ENCODE peak calls at places on chromosomes 13 and 19, in six cellular contexts. One of them, this sample, is unnamed.

GRCh38 chr13:26558912-26559485 is 1.5 kb downstream of the WASF3 start:
- DNase-seq in naive thymus-derived CD8-positive, alpha-beta T cell: no peak
- DNase-seq in endodermal cell: no peak
- DNase-seq in CD4-positive, alpha-beta T cell: no peak
- DNase-seq in iris pigment epithelial cell: no peak
- DNase-seq in foreskin fibroblast: no peak
- DNase-seq in this sample: no peak

GRCh38 chr19:2081873-2082810 is 14.0 kb downstream of the MOB3A start:
- DNase-seq in endodermal cell: no peak
- DNase-seq in naive thymus-derived CD8-positive, alpha-beta T cell: no peak
- DNase-seq in foreskin fibroblast: no peak
- DNase-seq in iris pigment epithelial cell: no peak
- DNase-seq in CD4-positive, alpha-beta T cell: no peak
- DNase-seq in this sample: no peak

GRCh38 chr13:39350461-39350881 is 252.5 kb downstream of the LHFPL6 start:
- DNase-seq in endodermal cell: no peak
- DNase-seq in foreskin fibroblast: no peak
- DNase-seq in iris pigment epithelial cell: no peak
- DNase-seq in naive thymus-derived CD8-positive, alpha-beta T cell: no peak
- DNase-seq in CD4-positive, alpha-beta T cell: no peak
- DNase-seq in this sample: peak

GRCh38 chr13:95343944-95344343 is 42.7 kb upstream of the ABCC4 start:
- DNase-seq in foreskin fibroblast: no peak
- DNase-seq in iris pigment epithelial cell: peak
- DNase-seq in endodermal cell: no peak
- DNase-seq in CD4-positive, alpha-beta T cell: no peak
- DNase-seq in naive thymus-derived CD8-positive, alpha-beta T cell: no peak
- DNase-seq in this sample: no peak

GRCh38 chr13:65940720-65941119 is 1289.4 kb downstream of the PCDH9 start:
- DNase-seq in CD4-positive, alpha-beta T cell: no peak
- DNase-seq in foreskin fibroblast: no peak
- DNase-seq in iris pigment epithelial cell: no peak
- DNase-seq in naive thymus-derived CD8-positive, alpha-beta T cell: no peak
- DNase-seq in endodermal cell: no peak
- DNase-seq in this sample: no peak

GRCh38 chr19:10292789-10293636 is 3.3 kb downstream of the ICAM5 start:
- DNase-seq in endodermal cell: no peak
- DNase-seq in CD4-positive, alpha-beta T cell: no peak
- DNase-seq in foreskin fibroblast: no peak
- DNase-seq in naive thymus-derived CD8-positive, alpha-beta T cell: no peak
- DNase-seq in iris pigment epithelial cell: no peak
- DNase-seq in this sample: no peak

GRCh38 chr19:2195361-2195760 is 31.6 kb downstream of the DOT1L start:
- DNase-seq in endodermal cell: no peak
- DNase-seq in iris pigment epithelial cell: no peak
- DNase-seq in naive thymus-derived CD8-positive, alpha-beta T cell: no peak
- DNase-seq in foreskin fibroblast: no peak
- DNase-seq in CD4-positive, alpha-beta T cell: no peak
- DNase-seq in this sample: no peak

GRCh38 chr13:53254495-53254894 is 225.9 kb downstream of the OLFM4 start:
- DNase-seq in CD4-positive, alpha-beta T cell: no peak
- DNase-seq in iris pigment epithelial cell: no peak
- DNase-seq in foreskin fibroblast: no peak
- DNase-seq in endodermal cell: peak
- DNase-seq in naive thymus-derived CD8-positive, alpha-beta T cell: no peak
- DNase-seq in this sample: no peak

GRCh38 chr13:22451345-22451744 is 729.4 kb upstream of the SGCG start:
- DNase-seq in iris pigment epithelial cell: no peak
- DNase-seq in foreskin fibroblast: no peak
- DNase-seq in CD4-positive, alpha-beta T cell: no peak
- DNase-seq in naive thymus-derived CD8-positive, alpha-beta T cell: no peak
- DNase-seq in endodermal cell: no peak
- DNase-seq in this sample: no peak

GRCh38 chr19:53357821-53358581 is 7.5 kb upstream of the ZNF525 start:
- DNase-seq in foreskin fibroblast: no peak
- DNase-seq in endodermal cell: no peak
- DNase-seq in iris pigment epithelial cell: no peak
- DNase-seq in CD4-positive, alpha-beta T cell: no peak
- DNase-seq in naive thymus-derived CD8-positive, alpha-beta T cell: no peak
- DNase-seq in this sample: no peak

GRCh38 chr13:112451512-112452379 is 75.6 kb downstream of the SPACA7 start:
- DNase-seq in foreskin fibroblast: no peak
- DNase-seq in endodermal cell: peak
- DNase-seq in naive thymus-derived CD8-positive, alpha-beta T cell: no peak
- DNase-seq in CD4-positive, alpha-beta T cell: no peak
- DNase-seq in iris pigment epithelial cell: no peak
- DNase-seq in this sample: no peak

GRCh38 chr13:86856996-86857395 is 814.2 kb upstream of the SLITRK5 start:
- DNase-seq in CD4-positive, alpha-beta T cell: no peak
- DNase-seq in endodermal cell: no peak
- DNase-seq in iris pigment epithelial cell: peak
- DNase-seq in foreskin fibroblast: no peak
- DNase-seq in naive thymus-derived CD8-positive, alpha-beta T cell: no peak
- DNase-seq in this sample: no peak

GRCh38 chr13:24827799-24828198 is 63.8 kb downstream of the RNF17 start:
- DNase-seq in foreskin fibroblast: no peak
- DNase-seq in endodermal cell: no peak
- DNase-seq in iris pigment epithelial cell: no peak
- DNase-seq in naive thymus-derived CD8-positive, alpha-beta T cell: no peak
- DNase-seq in CD4-positive, alpha-beta T cell: no peak
- DNase-seq in this sample: no peak

GRCh38 chr19:35143818-35144217 is 763 bp downstream of the FXYD7 start:
- DNase-seq in CD4-positive, alpha-beta T cell: no peak
- DNase-seq in endodermal cell: no peak
- DNase-seq in foreskin fibroblast: no peak
- DNase-seq in iris pigment epithelial cell: no peak
- DNase-seq in naive thymus-derived CD8-positive, alpha-beta T cell: no peak
- DNase-seq in this sample: no peak

GRCh38 chr19:10209305-10209704 is 14.6 kb upstream of the DNMT1 start:
- DNase-seq in CD4-positive, alpha-beta T cell: no peak
- DNase-seq in endodermal cell: no peak
- DNase-seq in foreskin fibroblast: peak
- DNase-seq in naive thymus-derived CD8-positive, alpha-beta T cell: no peak
- DNase-seq in iris pigment epithelial cell: peak
- DNase-seq in this sample: no peak

GRCh38 chr19:12626958-12627357 is 16.2 kb downstream of the ZNF791 start:
- DNase-seq in endodermal cell: no peak
- DNase-seq in CD4-positive, alpha-beta T cell: no peak
- DNase-seq in iris pigment epithelial cell: no peak
- DNase-seq in foreskin fibroblast: no peak
- DNase-seq in naive thymus-derived CD8-positive, alpha-beta T cell: no peak
- DNase-seq in this sample: no peak

GRCh38 chr19:52028780-52029123 is 573 bp upstream of the ZNF614 start:
- DNase-seq in iris pigment epithelial cell: no peak
- DNase-seq in endodermal cell: no peak
- DNase-seq in naive thymus-derived CD8-positive, alpha-beta T cell: no peak
- DNase-seq in foreskin fibroblast: no peak
- DNase-seq in CD4-positive, alpha-beta T cell: no peak
- DNase-seq in this sample: no peak

GRCh38 chr19:39846678-39847486 is 703 bp upstream of the FBL start:
- DNase-seq in endodermal cell: peak
- DNase-seq in foreskin fibroblast: no peak
- DNase-seq in CD4-positive, alpha-beta T cell: no peak
- DNase-seq in naive thymus-derived CD8-positive, alpha-beta T cell: no peak
- DNase-seq in iris pigment epithelial cell: no peak
- DNase-seq in this sample: peak

This sample was measured in cerebellar cortex.